ENCODE peak calls at places on chromosomes 13 and 19, in seven cellular contexts. E is neural crest cell, U is astrocyte of the spinal cord, K is fibroblast of villous mesenchyme, D is WERI-Rb-1, H is tibial artery, X is body of pancreas. G is an unnamed sample.

GRCh38 chr19:11446652-11447301 is 11.3 kb downstream of the PRKCSH start:
- DNase-seq in U (no peak), D (peak), E (peak), H (no peak), K (peak), X (peak), G (no peak)

GRCh38 chr19:38692458-38693379 is 45.3 kb downstream of the ACTN4 start:
- DNase-seq in U (no peak), K (no peak), E (no peak), X (no peak), D (no peak), H (no peak), G (no peak)

GRCh38 chr13:49649244-49649962 is 21.1 kb downstream of the ARL11 start:
- DNase-seq in D (no peak), X (no peak), U (peak), E (no peak), H (no peak), K (peak), G (no peak)

GRCh38 chr19:33674575-33675367 is 53.0 kb downstream of the CHST8 start:
- DNase-seq in U (no peak), X (no peak), K (no peak), D (no peak), E (no peak), H (peak), G (peak)

GRCh38 chr19:14407889-14408640 is 11.1 kb downstream of the DDX39A start:
- DNase-seq in E (no peak), X (no peak), H (no peak), D (no peak), K (no peak), U (no peak), G (no peak)

GRCh38 chr13:48066310-48066989 is 28.5 kb downstream of the MED4 start:
- DNase-seq in D (peak), X (no peak), E (no peak), K (peak), U (no peak), H (no peak), G (no peak)

GRCh38 chr13:20128459-20128927 is 32.4 kb downstream of the GJA3 start:
- DNase-seq in D (peak), X (peak), K (no peak), H (no peak), E (no peak), U (no peak), G (no peak)

GRCh38 chr13:100855151-100855550 is 180.6 kb upstream of the TMTC4 start:
- DNase-seq in K (no peak), X (no peak), H (no peak), U (no peak), E (no peak), D (no peak), G (no peak)

GRCh38 chr19:46221981-46222610 is 7.4 kb upstream of the IGFL1 start:
- DNase-seq in D (no peak), U (peak), K (peak), X (peak), H (peak), E (no peak), G (no peak)

GRCh38 chr13:31049083-31049482 is 112.6 kb downstream of the HSPH1 start:
- DNase-seq in H (no peak), D (no peak), E (no peak), K (no peak), X (no peak), U (no peak), G (no peak)

GRCh38 chr19:28377077-28377476 is 835.9 kb downstream of the UQCRFS1 start:
- DNase-seq in U (no peak), K (no peak), X (no peak), D (no peak), H (no peak), E (peak), G (peak)

GRCh38 chr13:51832471-51833152 is 12.4 kb downstream of the TMEM272 start:
- DNase-seq in X (peak), D (no peak), U (no peak), K (peak), H (no peak), E (no peak), G (peak)

GRCh38 chr19:48780684-48781391 is 25.5 kb downstream of the FGF21 start:
- DNase-seq in K (peak), D (no peak), X (peak), E (no peak), U (no peak), H (no peak), G (no peak)

GRCh38 chr19:7899751-7900352 is 3.8 kb upstream of the MAP2K7 start:
- DNase-seq in E (no peak), U (no peak), D (no peak), K (no peak), X (no peak), H (no peak), G (no peak)

GRCh38 chr19:7897289-7897688 is 6.4 kb upstream of the MAP2K7 start:
- DNase-seq in U (no peak), H (no peak), X (no peak), E (no peak), K (peak), D (no peak), G (no peak)

GRCh38 chr19:7895565-7895964 is 7.3 kb downstream of the LRRC8E start:
- DNase-seq in K (no peak), D (no peak), H (no peak), E (no peak), U (no peak), X (no peak), G (no peak)

GRCh38 chr19:7898967-7899366 is 4.7 kb upstream of the MAP2K7 start:
- DNase-seq in U (no peak), D (no peak), X (no peak), E (no peak), K (no peak), H (no peak), G (no peak)

DNA sequence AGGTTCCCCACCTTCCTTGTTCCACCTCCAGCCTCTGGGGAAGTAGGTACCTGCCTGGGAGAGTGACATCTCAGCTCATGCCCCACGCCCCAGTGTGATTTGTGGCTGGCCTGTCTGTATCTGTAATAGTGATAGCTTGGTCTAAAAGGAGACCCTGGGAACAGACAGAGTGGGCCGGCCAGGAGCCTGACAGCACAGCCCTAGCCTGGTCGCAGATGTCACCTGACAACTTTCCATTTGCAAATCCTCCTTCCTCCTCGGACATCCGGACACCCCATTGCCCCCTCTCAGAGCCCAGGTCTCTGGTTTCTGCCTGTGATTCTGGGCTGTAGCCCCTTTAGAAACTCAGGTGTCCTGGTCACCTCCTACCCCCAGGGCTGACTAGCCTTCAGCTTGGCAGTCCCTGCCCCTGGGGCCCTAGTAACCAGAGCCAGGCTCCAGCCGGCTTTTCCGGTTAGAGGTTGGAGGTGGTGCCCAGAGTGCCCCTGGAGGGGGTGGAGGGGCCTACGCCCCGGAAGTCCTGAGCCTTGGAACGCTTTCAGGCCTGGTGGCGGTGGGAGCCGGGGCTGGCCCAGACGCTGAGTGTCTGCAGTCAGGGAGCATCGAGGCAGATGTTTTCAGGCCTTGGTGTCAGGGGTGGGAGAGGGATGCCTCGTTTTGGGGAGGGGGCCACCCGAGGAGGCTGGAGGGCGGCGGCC is 6.5 kb downstream of the LRRC8E start:
- DNase-seq in X (peak), E (no peak), H (no peak), D (no peak), U (no peak), K (no peak), G (no peak)
- TF ChIP-seq CTCF in X (peak), E (peak), H (no peak), D (no peak), U (no peak), K (no peak), G (no peak)

GRCh38 chr13:27182054-27182453 is 10.4 kb upstream of the USP12 start:
- DNase-seq in D (no peak), H (no peak), X (no peak), K (no peak), E (no peak), U (no peak), G (no peak)

GRCh38 chr13:27174766-27175455 is 3.3 kb upstream of the USP12 start:
- DNase-seq in X (no peak), E (no peak), K (peak), H (no peak), U (no peak), D (no peak), G (no peak)

GRCh38 chr13:27176772-27177171 is 5.2 kb upstream of the USP12 start:
- DNase-seq in U (no peak), H (no peak), D (no peak), K (no peak), E (no peak), X (no peak), G (no peak)

GRCh38 chr13:27182844-27183497 is 11.4 kb upstream of the USP12 start:
- DNase-seq in U (peak), E (no peak), K (peak), X (peak), D (no peak), H (peak), G (no peak)

DNA sequence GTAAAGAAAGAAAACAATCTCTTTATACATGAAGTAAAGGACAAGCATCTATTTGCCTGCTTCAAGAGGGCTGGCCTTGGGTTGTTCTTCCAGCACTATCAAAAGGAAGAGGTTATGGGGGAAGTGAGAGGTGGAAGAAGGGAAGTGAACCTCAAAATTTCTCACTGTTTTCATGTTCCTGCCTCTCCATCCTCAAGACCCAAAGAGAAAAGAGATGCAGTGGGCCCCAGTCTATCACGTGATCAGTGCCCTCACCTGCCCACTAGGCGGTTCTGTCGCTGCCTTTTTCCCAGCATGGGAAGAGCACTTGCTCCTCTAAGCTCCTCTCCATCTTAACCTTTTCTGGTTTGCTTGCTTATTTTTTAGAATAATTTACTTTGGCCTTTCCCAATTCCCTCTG is 6.2 kb upstream of the USP12 start:
- DNase-seq in X (no peak), U (no peak), H (no peak), E (no peak), D (peak), K (no peak), G (no peak)
- TF ChIP-seq CTCF in X (no peak), U (no peak), H (no peak), E (peak), D (peak), K (no peak), G (no peak)

GRCh38 chr13:110524484-110525254 is 36.9 kb downstream of the RAB20 start:
- DNase-seq in E (no peak), K (peak), H (peak), X (peak), D (no peak), U (no peak), G (no peak)
- TF ChIP-seq CTCF in E (no peak), K (no peak), H (no peak), X (no peak), D (no peak), U (no peak), G (no peak)

GRCh38 chr13:37602743-37603381 is 4.3 kb upstream of the POSTN start:
- DNase-seq in D (no peak), U (peak), X (no peak), H (no peak), E (no peak), K (peak), G (no peak)

DNA sequence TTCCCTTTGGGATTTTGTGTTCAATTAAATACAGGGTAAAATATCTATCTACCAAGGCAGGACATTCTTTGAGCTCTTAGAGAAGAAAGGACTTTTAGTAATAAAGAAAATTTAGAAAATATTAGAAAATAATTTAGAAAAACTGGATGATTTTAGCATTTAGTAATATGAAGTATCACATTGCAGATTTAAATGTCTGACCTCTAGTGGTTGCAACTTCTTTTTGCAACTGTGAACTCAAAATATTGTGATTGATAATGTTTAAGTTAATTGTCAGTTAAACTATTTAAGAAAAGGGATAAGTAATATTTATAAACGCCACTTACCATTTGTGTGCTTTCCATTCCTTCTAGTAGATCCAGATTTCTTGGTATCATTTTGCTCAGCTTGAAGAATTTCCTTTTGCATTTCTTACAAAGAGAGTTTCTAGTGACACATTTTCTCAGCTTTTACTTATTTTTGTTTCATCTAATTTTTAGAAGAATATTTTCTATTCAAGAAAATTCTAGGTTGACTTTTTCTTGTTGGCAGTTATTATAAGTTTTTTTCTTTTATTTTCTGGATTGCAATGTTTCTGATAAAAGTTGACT is 10.3 kb upstream of the POSTN start:
- DNase-seq in H (no peak), U (peak), E (no peak), D (no peak), X (no peak), K (no peak), G (no peak)
- TF ChIP-seq CTCF in H (peak), U (peak), E (peak), D (no peak), X (peak), K (peak), G (peak)

GRCh38 chr19:41937976-41938375 is 9.7 kb upstream of the ERFL start:
- DNase-seq in H (no peak), D (no peak), U (no peak), K (no peak), E (no peak), X (no peak), G (no peak)
- TF ChIP-seq CTCF in H (no peak), D (peak), U (no peak), K (no peak), E (no peak), X (no peak), G (no peak)

GRCh38 chr13:106513608-106514007 is 21.9 kb downstream of the EFNB2 start:
- DNase-seq in D (no peak), H (no peak), U (peak), K (peak), X (no peak), E (no peak), G (no peak)
- TF ChIP-seq CTCF in D (no peak), H (no peak), U (no peak), K (no peak), X (no peak), E (no peak), G (no peak)

GRCh38 chr19:36915992-36916830 is at the start of the genes ZNF568 and ZNF829:
- DNase-seq in U (peak), D (peak), E (peak), H (peak), K (peak), X (peak), G (peak)
- TF ChIP-seq CTCF in U (peak), D (peak), E (peak), H (peak), K (peak), X (peak), G (peak)

GRCh38 chr19:37114001-37114400 is 35.8 kb downstream of the ZNF420 start:
- DNase-seq in U (no peak), K (no peak), X (no peak), E (no peak), D (peak), H (no peak), G (no peak)
- TF ChIP-seq CTCF in U (no peak), K (peak), X (no peak), E (peak), D (peak), H (no peak), G (no peak)

GRCh38 chr13:101941095-101941777 is 460.6 kb downstream of the FGF14 start:
- DNase-seq in X (no peak), D (peak), U (peak), E (no peak), H (no peak), K (peak), G (no peak)

GRCh38 chr13:101945435-101945834 is 456.4 kb downstream of the FGF14 start:
- DNase-seq in K (no peak), E (no peak), D (peak), H (no peak), X (no peak), U (no peak), G (no peak)

GRCh38 chr13:101942038-101942437 is 459.8 kb downstream of the FGF14 start:
- DNase-seq in D (peak), E (peak), X (peak), U (peak), K (peak), H (no peak), G (no peak)

GRCh38 chr13:101939370-101939769 is 462.5 kb downstream of the FGF14 start:
- DNase-seq in E (no peak), D (no peak), U (no peak), K (no peak), X (no peak), H (no peak), G (no peak)

DNA sequence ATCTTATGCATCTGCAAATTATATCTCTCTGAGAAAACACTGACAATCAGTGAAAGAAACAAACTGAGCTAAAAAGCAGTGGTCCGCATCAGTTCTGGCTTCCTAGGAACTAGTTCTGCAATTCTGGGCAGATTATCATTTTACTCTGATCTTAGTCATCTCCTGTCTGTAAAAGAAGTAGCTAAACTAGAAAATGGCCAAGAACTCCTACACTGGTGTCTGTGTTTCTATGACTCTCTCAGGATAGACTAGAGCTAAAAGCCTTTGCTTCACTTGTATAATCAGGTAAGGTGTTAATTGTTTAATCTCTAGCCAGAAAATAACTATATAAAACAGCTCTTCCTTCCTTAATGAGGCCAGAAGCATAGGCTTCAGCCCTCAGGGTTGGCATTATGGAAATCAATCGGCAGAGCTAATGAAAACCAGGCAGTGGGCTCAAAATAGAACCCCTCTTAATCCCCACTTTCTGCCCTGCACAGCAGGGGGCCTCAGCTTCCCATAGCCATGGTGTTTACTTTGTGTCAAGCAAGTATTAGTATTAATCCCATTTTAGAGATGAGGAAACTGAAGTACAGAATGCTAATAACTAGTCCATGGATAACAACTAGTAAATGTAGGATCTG is 459.2 kb downstream of the FGF14 start:
- DNase-seq in K (no peak), D (peak), X (no peak), E (no peak), H (no peak), U (no peak), G (no peak)
- TF ChIP-seq CTCF in K (no peak), D (peak), X (no peak), E (no peak), H (no peak), U (no peak), G (no peak)

GRCh38 chr19:41882568-41883462 is at the start of gene ARHGEF1:
- DNase-seq in D (no peak), E (no peak), H (peak), X (peak), U (no peak), K (peak), G (no peak)

GRCh38 chr19:41886761-41887710 is 4.1 kb downstream of the ARHGEF1 start:
- DNase-seq in H (no peak), K (no peak), D (no peak), X (peak), E (no peak), U (no peak), G (no peak)

GRCh38 chr19:41880329-41880708 is 2.7 kb upstream of the ARHGEF1 start:
- DNase-seq in H (no peak), U (no peak), E (no peak), K (no peak), X (no peak), D (no peak), G (no peak)

GRCh38 chr19:41883463-41883820 is 458 bp downstream of the ARHGEF1 start:
- DNase-seq in D (no peak), E (no peak), K (no peak), X (no peak), H (no peak), U (no peak), G (no peak)

GRCh38 chr19:41883821-41884733 is 1.1 kb downstream of the ARHGEF1 start:
- DNase-seq in D (peak), E (peak), X (peak), K (peak), H (peak), U (peak), G (peak)
- TF ChIP-seq CTCF in D (no peak), E (no peak), X (peak), K (peak), H (no peak), U (no peak), G (peak)